ENCODE peak calls at places on chromosome 14, in six cellular contexts. O is left ventricle myocardium superior, L is amniotic epithelial cell, P is endothelial cell, B is NCI-H524, M is heart right ventricle. V is an unnamed sample.
A peak's percentile ranks its signal among the peaks of the same experiment; 100 is the strongest.

GRCh38 chr14:96399405-96399804 is 7.5 kb downstream of the AK7 start:
- DNase-seq in P (no peak), B (no peak), M (no peak), O (no peak), L (no peak), V (no peak)

GRCh38 chr14:93120952-93121834 is 5.5 kb upstream of the ITPK1 start:
- DNase-seq in M (no peak), P (no peak), B (no peak), O (no peak), L (no peak), V (no peak)

GRCh38 chr14:98665019-98665418 is 607.0 kb downstream of the BCL11B start:
- DNase-seq in M (no peak), O (no peak), P (no peak), B (no peak), L (no peak), V (no peak)

GRCh38 chr14:36981832-36982528 is 190.4 kb downstream of the SLC25A21 start:
- DNase-seq in L (peak; percentile 57), M (no peak), O (no peak), B (no peak), P (no peak), V (no peak)

GRCh38 chr14:32426028-32426427 is 96.9 kb downstream of the AKAP6 start:
- DNase-seq in B (no peak), L (no peak), M (no peak), O (no peak), P (no peak), V (no peak)

GRCh38 chr14:98018626-98019025 is 1221.4 kb downstream of the VRK1 start:
- DNase-seq in B (no peak), O (no peak), M (no peak), P (no peak), L (no peak), V (no peak)

GRCh38 chr14:23805761-23806160 is 147.8 kb upstream of the DHRS4 start:
- DNase-seq in M (no peak), B (no peak), P (no peak), O (no peak), L (no peak), V (no peak)

GRCh38 chr14:38339704-38340103 is 83.8 kb upstream of the CLEC14A start:
- DNase-seq in B (no peak), M (no peak), P (no peak), L (peak; percentile 87), O (no peak), V (no peak)

GRCh38 chr14:69650948-69651369 is 39.6 kb downstream of the SUSD6 start:
- DNase-seq in P (no peak), M (no peak), L (no peak), O (no peak), B (no peak), V (no peak)

GRCh38 chr14:104735830-104736642 is 12.0 kb downstream of the ADSS1 start:
- DNase-seq in L (peak; percentile 80), B (no peak), P (peak; percentile 53), M (peak; percentile 88), O (peak; percentile 93), V (no peak)

GRCh38 chr14:57736391-57736790 is 129.5 kb downstream of the SLC35F4 start:
- DNase-seq in L (no peak), O (no peak), P (no peak), M (no peak), B (no peak), V (no peak)

GRCh38 chr14:71319646-71320045 is 412.4 kb downstream of the PCNX1 start:
- DNase-seq in M (no peak), B (no peak), O (no peak), L (no peak), P (no peak), V (no peak)

GRCh38 chr14:102183922-102184677 is 44.4 kb downstream of the WDR20 start:
- DNase-seq in P (no peak), L (no peak), O (no peak), M (no peak), B (no peak), V (peak; percentile 32)

GRCh38 chr14:79161576-79161975 is 991.4 kb downstream of the NRXN3 start:
- DNase-seq in M (no peak), O (no peak), B (no peak), P (peak; percentile 54), L (peak; percentile 58), V (no peak)

GRCh38 chr14:53249059-53249458 is 95.9 kb upstream of the DDHD1 start:
- DNase-seq in P (no peak), O (no peak), L (peak; percentile 24), B (no peak), M (no peak), V (no peak)